ENCODE peak calls at places on chromosomes 7 and 10, in four cellular contexts. D, A, K and P are unnamed samples.

GRCh38 chr7:110943686-110944350 is 147.1 kb upstream of the LRRN3 start:
- DNase-seq in D (peak; percentile 78), K (no peak), A (no peak), P (no peak)

GRCh38 chr7:98420966-98421612 is 20.2 kb upstream of the BAIAP2L1 start:
- DNase-seq in K (peak; percentile 67), A (no peak), D (peak; percentile 17), P (no peak)

GRCh38 chr10:107546239-107546638 is 381.7 kb upstream of the SORCS1 start:
- DNase-seq in D (peak; percentile 44), A (no peak), K (no peak), P (no peak)

GRCh38 chr7:128302110-128302509 is 41.6 kb downstream of the RBM28 start:
- DNase-seq in A (no peak), D (no peak), K (no peak), P (no peak)

GRCh38 chr7:4841836-4842235 is 20.0 kb downstream of the PAPOLB start:
- DNase-seq in A (no peak), K (no peak), D (no peak), P (no peak)

GRCh38 chr10:18087398-18087797 is 52.8 kb upstream of the CACNB2 start:
- DNase-seq in A (peak; percentile 79), D (peak; percentile 50), K (no peak), P (no peak)

GRCh38 chr7:142771353-142771723 is 568 bp downstream of the PRSS2 start:
- DNase-seq in K (peak; percentile 19), D (no peak), A (no peak), P (no peak)

GRCh38 chr10:79321951-79322350 is 25.3 kb upstream of the PPIF start:
- DNase-seq in A (no peak), K (no peak), D (no peak), P (no peak)

GRCh38 chr7:26151096-26151495 is 902 bp upstream of the NFE2L3 start:
- DNase-seq in D (no peak), A (no peak), K (no peak), P (no peak)

GRCh38 chr7:115941703-115942268 is 88.8 kb downstream of the TFEC start:
- DNase-seq in A (no peak), D (peak; percentile 15), K (no peak), P (no peak)

GRCh38 chr7:74269757-74270277 is 15.6 kb upstream of the RFC2 start:
- DNase-seq in A (no peak), K (peak; percentile 66), D (peak; percentile 78), P (no peak)

GRCh38 chr7:119664601-119665000 is 608.4 kb upstream of the KCND2 start:
- DNase-seq in K (no peak), D (peak; percentile 45), A (no peak), P (no peak)

GRCh38 chr10:102710604-102711003 is 3.6 kb downstream of the ARL3 start:
- DNase-seq in A (no peak), D (peak; percentile 85), K (peak; percentile 27), P (no peak)

GRCh38 chr10:17835688-17836087 is 26.5 kb downstream of the MRC1 start:
- DNase-seq in A (no peak), D (peak; percentile 56), K (no peak), P (no peak)

GRCh38 chr10:128630787-128631252 is 504.6 kb upstream of the MKI67 start:
- DNase-seq in D (no peak), A (no peak), K (no peak), P (no peak)

GRCh38 chr7:98398567-98399372 is 2.1 kb downstream of the BAIAP2L1 start:
- DNase-seq in K (no peak), A (no peak), D (no peak), P (no peak)

GRCh38 chr10:93436577-93436976 is 45.6 kb downstream of the MYOF start:
- DNase-seq in A (peak; percentile 87), D (peak; percentile 99), K (no peak), P (no peak)

GRCh38 chr10:124165827-124166226 is 72.4 kb upstream of the CHST15 start:
- DNase-seq in A (peak; percentile 11), D (no peak), K (no peak), P (no peak)

GRCh38 chr10:91434041-91434440 is 23.9 kb downstream of the HECTD2 start:
- DNase-seq in K (no peak), A (no peak), D (peak; percentile 53), P (no peak)

GRCh38 chr10:47380341-47381215 is 3.5 kb downstream of the ZNF488 start:
- DNase-seq in A (peak; percentile 45), K (no peak), D (no peak), P (no peak)

GRCh38 chr10:21989453-21990154 is 13.9 kb downstream of the DNAJC1 start:
- DNase-seq in A (peak; percentile 81), D (peak; percentile 63), K (peak; percentile 34), P (no peak)

GRCh38 chr7:140911746-140912145 is 13.0 kb downstream of the BRAF start:
- DNase-seq in K (no peak), D (no peak), A (no peak), P (no peak)

GRCh38 chr7:2510909-2511768 is 8.4 kb upstream of the LFNG start:
- DNase-seq in D (no peak), K (peak; percentile 76), A (no peak), P (no peak)

GRCh38 chr7:145839814-145840213 is 276.8 kb upstream of the CNTNAP2 start:
- DNase-seq in K (no peak), A (no peak), D (no peak), P (no peak)

GRCh38 chr10:33152146-33152545 is 182.3 kb downstream of the NRP1 start:
- DNase-seq in A (no peak), K (no peak), D (no peak), P (no peak)

GRCh38 chr10:5862360-5862929 is 27.2 kb downstream of the ANKRD16 start:
- DNase-seq in K (peak; percentile 8), D (no peak), A (no peak), P (peak; percentile 30)

GRCh38 chr10:110965216-110965615 is 45.8 kb downstream of the SHOC2 start:
- DNase-seq in A (no peak), D (no peak), K (no peak), P (no peak)

GRCh38 chr10:70476249-70477035 is 2.1 kb upstream of the PALD1 start:
- DNase-seq in D (no peak), A (no peak), K (peak; percentile 38), P (no peak)

GRCh38 chr7:80618105-80618504 is 20.3 kb upstream of the CD36 start:
- DNase-seq in D (no peak), K (no peak), A (no peak), P (no peak)

GRCh38 chr10:48253970-48254657 is 20.4 kb downstream of the FRMPD2 start:
- DNase-seq in K (no peak), D (no peak), A (peak; percentile 24), P (no peak)

GRCh38 chr7:87797798-87798403 is 78.3 kb downstream of the SLC25A40 start:
- DNase-seq in D (peak; percentile 65), K (no peak), A (no peak), P (no peak)

GRCh38 chr7:109844362-109844761 is 1246.6 kb upstream of the LRRN3 start:
- DNase-seq in A (no peak), D (peak; percentile 34), K (no peak), P (no peak)

GRCh38 chr10:80532571-80532970 is 5.1 kb upstream of the SH2D4B start:
- DNase-seq in K (no peak), A (peak; percentile 57), D (no peak), P (peak; percentile 33)

GRCh38 chr7:11206131-11206921 is 232.7 kb downstream of the PHF14 start:
- DNase-seq in K (no peak), A (no peak), D (no peak), P (no peak)

GRCh38 chr7:121138262-121138933 is 149.9 kb downstream of the CPED1 start:
- DNase-seq in A (no peak), K (peak; percentile 22), D (peak; percentile 53), P (no peak)

GRCh38 chr10:117553171-117553814 is 10.7 kb downstream of the EMX2 start:
- DNase-seq in A (no peak), D (no peak), K (no peak), P (no peak)